ENCODE peak calls at places on chromosomes 1 and 21, in four cellular contexts. T is prostate gland, P is cardiac fibroblast, V is uterus. S is an unnamed sample.
A peak's percentile ranks its signal among the peaks of the same experiment; 100 is the strongest.

GRCh38 chr1:110292327-110292741 is 46.8 kb upstream of the RBM15 start:
- DNase-seq in T (peak; percentile 14), P (peak; percentile 33), V (no peak), S (no peak)

GRCh38 chr21:28781602-28782274 is 210.9 kb downstream of the LTN1 start:
- DNase-seq in T (no peak), P (peak; percentile 66), V (no peak), S (no peak)

GRCh38 chr1:218778731-218779130 is 394.9 kb upstream of the LYPLAL1 start:
- DNase-seq in T (no peak), P (no peak), V (no peak), S (no peak)

GRCh38 chr1:247747616-247748015 is 325 bp downstream of the OR14A2 start:
- DNase-seq in T (no peak), P (peak; percentile 87), V (no peak), S (no peak)

GRCh38 chr1:5906966-5907365 is 85.3 kb downstream of the NPHP4 start:
- DNase-seq in T (no peak), P (no peak), V (no peak), S (no peak)

GRCh38 chr1:229058111-229058551 is 212.8 kb upstream of the RAB4A start:
- DNase-seq in T (peak; percentile 57), P (no peak), V (no peak), S (no peak)

GRCh38 chr21:42581676-42582371 is 68.2 kb downstream of the SLC37A1 start:
- DNase-seq in T (no peak), P (no peak), V (peak; percentile 4), S (no peak)

GRCh38 chr1:6275826-6276764 is 15.2 kb upstream of the GPR153 start:
- DNase-seq in T (no peak), P (peak; percentile 78), V (peak; percentile 76), S (peak; percentile 40)

GRCh38 chr1:159076753-159077656 is at the start of gene AIM2:
- DNase-seq in T (no peak), P (no peak), V (no peak), S (no peak)

GRCh38 chr1:217478450-217478849 is 152.4 kb downstream of the GPATCH2 start:
- DNase-seq in T (no peak), P (no peak), V (no peak), S (no peak)

GRCh38 chr21:46639489-46640386 is 4.3 kb downstream of the PRMT2 start:
- DNase-seq in T (no peak), P (peak; percentile 58), V (no peak), S (no peak)

GRCh38 chr1:87796521-87796920 is 467.8 kb downstream of the LMO4 start:
- DNase-seq in T (no peak), P (no peak), V (no peak), S (peak; percentile 6)

GRCh38 chr1:220787069-220787614 is 429 bp downstream of the MTARC1 start:
- DNase-seq in T (peak; percentile 69), P (no peak), V (no peak), S (no peak)

GRCh38 chr1:173489149-173489600 is 12.0 kb downstream of the PRDX6 start:
- DNase-seq in T (no peak), P (peak; percentile 36), V (no peak), S (no peak)

GRCh38 chr1:9355503-9355902 is 62.8 kb downstream of the SPSB1 start:
- DNase-seq in T (no peak), P (no peak), V (no peak), S (no peak)

GRCh38 chr1:201696217-201696761 is 132.7 kb upstream of the IPO9 start:
- DNase-seq in T (peak; percentile 95), P (peak; percentile 94), V (peak; percentile 84), S (no peak)

GRCh38 chr1:27394925-27395324 is 2.5 kb downstream of the GPR3 start:
- DNase-seq in T (no peak), P (no peak), V (no peak), S (no peak)

GRCh38 chr1:231691618-231692259 is 65.1 kb downstream of the DISC1 start:
- DNase-seq in T (no peak), P (peak; percentile 53), V (no peak), S (peak; percentile 57)

GRCh38 chr1:205748398-205749093 is 1.4 kb downstream of the NUCKS1 start:
- DNase-seq in T (peak; percentile 33), P (peak; percentile 78), V (peak; percentile 46), S (peak; percentile 9)

GRCh38 chr21:36707763-36708511 is 9.0 kb downstream of the SIM2 start:
- DNase-seq in T (no peak), P (no peak), V (no peak), S (no peak)

GRCh38 chr1:67608661-67609571 is 76.1 kb upstream of the GADD45A start:
- DNase-seq in T (no peak), P (no peak), V (no peak), S (no peak)

GRCh38 chr1:109794319-109795132 is 30.8 kb upstream of the EPS8L3 start:
- DNase-seq in T (no peak), P (no peak), V (peak; percentile 19), S (no peak)

GRCh38 chr1:109425391-109425790 is 857 bp downstream of the PSMA5 start:
- DNase-seq in T (no peak), P (peak; percentile 31), V (no peak), S (no peak)

GRCh38 chr1:67367370-67368345 is 60.0 kb downstream of the IL12RB2 start:
- DNase-seq in T (no peak), P (peak; percentile 40), V (peak; percentile 21), S (no peak)

GRCh38 chr1:56301791-56302190 is 277.6 kb downstream of the PLPP3 start:
- DNase-seq in T (no peak), P (peak; percentile 70), V (no peak), S (no peak)

GRCh38 chr1:37708471-37708870 is 16.2 kb downstream of the CDCA8 start:
- DNase-seq in T (no peak), P (no peak), V (no peak), S (no peak)

GRCh38 chr1:117902944-117903343 is 26.5 kb downstream of the GDAP2 start:
- DNase-seq in T (no peak), P (no peak), V (no peak), S (no peak)

GRCh38 chr1:204296431-204296988 is 63.2 kb downstream of the PLEKHA6 start:
- DNase-seq in T (no peak), P (no peak), V (peak; percentile 46), S (peak; percentile 35)

GRCh38 chr1:87399264-87399663 is 70.6 kb downstream of the LMO4 start:
- DNase-seq in T (no peak), P (peak; percentile 13), V (no peak), S (no peak)

GRCh38 chr1:62509028-62509427 is 72.2 kb downstream of the USP1 start:
- DNase-seq in T (no peak), P (no peak), V (no peak), S (no peak)

GRCh38 chr21:35164380-35164779 is 115.3 kb upstream of the RUNX1 start:
- DNase-seq in T (no peak), P (no peak), V (no peak), S (no peak)

GRCh38 chr1:107479865-107480264 is 339.0 kb downstream of the NTNG1 start:
- DNase-seq in T (no peak), P (no peak), V (no peak), S (no peak)

GRCh38 chr1:107480548-107480947 is 339.7 kb downstream of the NTNG1 start:
- DNase-seq in T (no peak), P (no peak), V (no peak), S (peak; percentile 2)

GRCh38 chr1:107473065-107473464 is 332.2 kb downstream of the NTNG1 start:
- DNase-seq in T (no peak), P (no peak), V (no peak), S (no peak)

GRCh38 chr1:107474877-107475612 is 334.2 kb downstream of the NTNG1 start:
- DNase-seq in T (no peak), P (no peak), V (no peak), S (no peak)

DNA sequence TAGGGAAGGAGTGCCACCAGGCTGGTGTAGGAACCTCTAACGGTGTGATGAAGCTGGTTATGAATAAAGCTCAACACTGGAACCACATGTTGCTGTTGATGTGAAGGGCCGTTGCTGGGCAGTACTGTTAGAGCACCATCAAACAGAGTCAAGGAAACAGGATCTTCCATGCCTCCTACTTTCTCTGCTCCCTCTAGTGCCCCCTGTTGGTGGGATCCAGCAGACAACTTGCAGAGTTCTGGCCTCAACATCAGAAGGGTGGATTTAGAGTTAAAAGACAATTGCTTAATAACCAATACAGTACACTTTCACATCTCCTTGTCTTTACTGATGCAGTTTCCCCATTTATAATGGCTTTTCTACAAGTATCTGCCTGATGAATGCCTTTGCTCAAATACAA is 336.4 kb downstream of the NTNG1 start:
- DNase-seq in T (no peak), P (no peak), V (no peak), S (no peak)
- TF ChIP-seq CTCF in T (no peak), P (no peak), V (no peak), S (peak; percentile 23)

DNA sequence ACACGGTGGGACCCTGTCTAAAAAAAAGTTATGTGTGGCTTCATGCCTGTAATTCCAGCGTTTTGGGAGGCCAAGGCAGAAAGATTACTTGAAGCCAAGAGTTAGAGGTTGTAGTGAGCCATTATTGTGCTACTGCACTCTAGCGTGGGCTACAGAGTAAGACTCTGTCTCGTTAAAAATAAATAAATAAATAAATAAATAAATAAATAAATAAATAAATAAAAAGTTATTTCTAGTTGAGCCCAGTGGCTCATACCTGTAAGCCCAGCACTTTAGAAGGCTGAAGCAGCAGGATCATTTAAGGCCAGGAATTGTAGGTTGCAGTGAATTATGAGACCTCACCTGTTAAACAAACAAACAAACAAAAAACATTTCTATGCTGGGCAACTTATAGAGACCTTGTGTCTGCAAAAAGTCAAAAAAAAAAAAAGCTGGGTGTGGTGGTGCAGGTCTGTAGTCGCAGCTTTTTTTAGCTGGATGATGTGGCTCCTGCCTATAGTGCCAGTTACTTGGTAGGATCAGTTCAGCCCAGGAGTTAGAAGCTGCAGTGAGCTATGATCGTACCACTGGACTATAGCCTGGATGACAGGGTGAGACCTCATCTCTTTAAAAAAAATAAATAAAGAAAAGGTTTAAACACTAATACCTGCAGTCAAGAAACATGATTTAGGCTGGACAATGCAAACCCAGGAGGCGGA is 25.6 kb downstream of the GON4L start:
- DNase-seq in T (no peak), P (no peak), V (no peak), S (no peak)
- TF ChIP-seq CTCF in T (no peak), P (no peak), V (no peak), S (no peak)

DNA sequence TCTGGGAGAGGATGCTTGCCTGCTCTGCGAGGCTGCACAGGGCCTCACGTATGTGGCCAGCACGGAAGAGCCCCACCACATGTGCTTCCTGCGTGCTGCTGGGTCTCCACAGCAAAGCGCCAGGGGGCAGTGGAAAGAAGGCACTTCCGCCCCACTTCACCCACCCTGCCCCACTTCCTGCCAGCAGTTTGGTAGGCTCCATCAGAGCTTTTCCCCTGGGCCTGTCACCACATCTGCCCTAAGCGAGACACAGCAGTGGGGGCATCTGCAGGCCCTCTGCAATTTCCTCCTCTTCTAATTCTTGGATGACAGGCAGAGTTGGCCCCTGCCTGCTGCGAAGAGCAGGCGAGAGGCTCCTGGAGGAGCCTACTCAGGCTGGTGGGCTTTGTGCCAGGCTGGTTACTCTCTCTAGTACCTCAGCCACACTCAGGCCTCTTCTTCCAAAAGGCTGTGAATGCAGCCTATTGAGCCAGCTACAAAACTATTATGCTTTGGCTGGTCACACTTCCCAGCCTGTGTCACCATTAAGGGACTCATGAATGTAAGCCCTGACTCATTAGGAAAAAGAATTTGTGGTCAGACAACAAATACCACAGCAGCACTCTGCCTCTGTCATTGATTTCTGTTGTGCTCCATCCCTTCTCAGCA is 25.0 kb downstream of the CD244 start:
- DNase-seq in T (no peak), P (no peak), V (no peak), S (no peak)
- TF ChIP-seq CTCF in T (no peak), P (no peak), V (no peak), S (no peak)

DNA sequence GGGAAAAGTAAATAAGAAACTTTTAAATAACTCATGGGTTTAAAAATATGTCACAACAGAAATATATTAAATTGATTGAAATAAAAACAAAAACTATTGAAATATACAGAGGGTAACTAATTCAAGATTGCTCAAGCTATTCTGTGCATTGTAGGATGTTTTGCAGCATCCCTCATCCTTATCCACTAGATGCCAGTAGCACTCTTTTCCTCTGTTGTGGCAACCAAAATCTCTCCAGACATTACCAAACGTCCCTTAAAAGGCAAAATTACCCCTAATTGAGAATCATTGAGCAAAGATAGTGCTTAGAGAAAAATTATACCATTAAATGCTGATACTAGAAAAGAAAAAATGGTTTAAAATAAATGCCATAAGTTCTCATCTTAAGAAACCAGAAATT is 682.6 kb downstream of the RWDD3 start:
- DNase-seq in T (no peak), P (peak; percentile 25), V (no peak), S (no peak)
- TF ChIP-seq CTCF in T (no peak), P (peak; percentile 44), V (no peak), S (peak; percentile 51)